ENCODE peak calls at places on chromosomes 13 and 19, in four cellular contexts. I is choroid plexus epithelial cell, A is lower lobe of right lung, F is thoracic aorta. E is an unnamed sample.

GRCh38 chr19:48772503-48772953 is 17.2 kb downstream of the FGF21 start:
- DNase-seq in I (peak; percentile 28), A (no peak), F (no peak), E (no peak)

GRCh38 chr13:110925023-110925608 is 10.2 kb upstream of the ANKRD10 start:
- DNase-seq in I (peak; percentile 26), A (no peak), F (no peak), E (no peak)

GRCh38 chr13:22837980-22838615 is 342.7 kb upstream of the SGCG start:
- DNase-seq in I (no peak), A (no peak), F (no peak), E (no peak)

GRCh38 chr13:112740502-112741131 is 50.8 kb downstream of the ATP11A start:
- DNase-seq in I (peak; percentile 80), A (no peak), F (no peak), E (peak; percentile 83)

GRCh38 chr13:79799049-79799448 is 318.1 kb downstream of the NDFIP2 start:
- DNase-seq in I (no peak), A (no peak), F (no peak), E (no peak)

GRCh38 chr19:58569943-58570670 is 3.0 kb downstream of the MZF1 start:
- DNase-seq in I (no peak), A (no peak), F (no peak), E (peak; percentile 69)

GRCh38 chr13:80199067-80199466 is 141.9 kb downstream of the SPRY2 start:
- DNase-seq in I (no peak), A (no peak), F (no peak), E (no peak)

GRCh38 chr13:29922896-29923295 is 72.5 kb upstream of the UBL3 start:
- DNase-seq in I (peak; percentile 60), A (no peak), F (no peak), E (no peak)

GRCh38 chr13:44321961-44322360 is 51.7 kb upstream of the SERP2 start:
- DNase-seq in I (no peak), A (no peak), F (no peak), E (no peak)

GRCh38 chr19:37077929-37078716 is at the start of gene ZNF420:
- DNase-seq in I (peak; percentile 97), A (peak; percentile 96), F (peak; percentile 73), E (peak; percentile 94)

GRCh38 chr19:13007292-13008045 is 12.2 kb downstream of the NFIX start:
- DNase-seq in I (no peak), A (peak; percentile 89), F (no peak), E (peak; percentile 94)

GRCh38 chr19:34310494-34310981 is 54.5 kb upstream of the GPI start:
- DNase-seq in I (no peak), A (no peak), F (no peak), E (no peak)

GRCh38 chr19:29510701-29511265 is 15.0 kb upstream of the VSTM2B start:
- DNase-seq in I (no peak), A (peak; percentile 26), F (no peak), E (no peak)

GRCh38 chr19:55253264-55253663 is 5.6 kb downstream of the PPP6R1 start:
- DNase-seq in I (no peak), A (no peak), F (no peak), E (no peak)

GRCh38 chr13:106393776-106394175 is 141.7 kb downstream of the EFNB2 start:
- DNase-seq in I (no peak), A (no peak), F (no peak), E (no peak)

GRCh38 chr13:61350351-61350750 is 65.3 kb downstream of the PCDH20 start:
- DNase-seq in I (no peak), A (no peak), F (no peak), E (no peak)

GRCh38 chr19:44664976-44665375 is 6.3 kb upstream of the CEACAM19 start:
- DNase-seq in I (no peak), A (no peak), F (no peak), E (no peak)

GRCh38 chr19:18594096-18594823 is 5.7 kb downstream of the REX1BD start:
- DNase-seq in I (peak; percentile 85), A (peak; percentile 76), F (no peak), E (no peak)
- H3K4me3 ChIP-seq in I (peak overlapping the region; percentile 32), A (peak overlapping the region; percentile 43), F (peak overlapping the region; percentile 74), E (peak overlapping the region; percentile 42)

GRCh38 chr19:15456871-15457700 is 7.3 kb downstream of the RASAL3 start:
- DNase-seq in I (no peak), A (no peak), F (no peak), E (no peak)
- H3K4me3 ChIP-seq in I (no peak overlapping the region), A (no peak overlapping the region), F (peak overlapping the region; percentile 27), E (peak overlapping the region; percentile 43)

DNA sequence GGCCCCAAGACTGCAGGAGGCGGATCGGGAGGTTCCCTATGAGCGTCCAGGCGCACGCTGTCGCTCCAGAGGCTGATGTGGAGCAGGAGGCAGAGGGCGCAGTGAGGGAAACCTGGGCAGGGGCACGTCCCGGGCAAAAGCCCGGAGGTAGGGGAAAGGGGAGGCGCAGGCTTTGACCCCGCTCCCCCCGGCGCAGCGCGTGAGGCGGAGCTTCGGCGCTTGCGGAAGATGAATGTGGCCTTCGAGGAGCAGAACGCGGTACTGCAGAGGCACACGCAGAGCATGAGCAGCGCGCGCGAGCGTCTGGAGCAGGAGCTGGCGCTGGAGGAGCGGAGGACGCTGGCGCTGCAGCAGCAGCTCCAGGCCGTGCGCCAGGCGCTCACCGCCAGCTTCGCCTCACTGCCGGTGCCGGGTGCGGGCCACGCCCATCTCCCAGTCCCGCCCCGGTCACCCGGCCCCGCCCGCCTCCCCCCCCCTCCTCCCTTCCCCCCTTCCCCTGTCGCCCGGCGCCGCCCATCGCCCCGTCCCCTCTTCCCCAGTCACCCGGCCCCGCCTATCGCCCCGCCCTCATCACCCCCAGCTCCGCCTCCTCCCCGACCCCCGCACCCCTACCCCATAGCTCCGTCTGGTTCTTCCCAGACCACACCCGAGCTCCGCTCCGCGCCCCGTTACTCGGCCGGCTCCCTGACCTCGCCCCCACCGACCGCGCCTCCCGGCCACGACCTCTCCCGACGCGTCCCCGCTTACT is 4.1 kb downstream of the HMG20B start:
- DNase-seq in I (peak; percentile 69), A (no peak), F (no peak), E (peak; percentile 71)
- H3K4me3 ChIP-seq in I (peak overlapping the region; percentile 35), A (peak overlapping the region; percentile 34), F (peak overlapping the region; percentile 56), E (peak overlapping the region; percentile 40)

GRCh38 chr19:42324655-42325307 is 654 bp upstream of the MEGF8 start:
- DNase-seq in I (no peak), A (no peak), F (no peak), E (no peak)
- H3K4me3 ChIP-seq in I (no peak overlapping the region), A (peak overlapping the region; percentile 98), F (peak overlapping the region; percentile 88), E (peak overlapping the region; percentile 92)

GRCh38 chr19:18853755-18854427 is 22.1 kb downstream of the UPF1 start:
- DNase-seq in I (no peak), A (no peak), F (no peak), E (no peak)

GRCh38 chr19:18855647-18856384 is 24.1 kb downstream of the UPF1 start:
- DNase-seq in I (no peak), A (no peak), F (no peak), E (no peak)

GRCh38 chr19:18857223-18857622 is 25.5 kb downstream of the UPF1 start:
- DNase-seq in I (no peak), A (no peak), F (no peak), E (no peak)

GRCh38 chr19:18856385-18857126 is 24.8 kb downstream of the UPF1 start:
- DNase-seq in I (peak; percentile 76), A (no peak), F (no peak), E (no peak)

DNA sequence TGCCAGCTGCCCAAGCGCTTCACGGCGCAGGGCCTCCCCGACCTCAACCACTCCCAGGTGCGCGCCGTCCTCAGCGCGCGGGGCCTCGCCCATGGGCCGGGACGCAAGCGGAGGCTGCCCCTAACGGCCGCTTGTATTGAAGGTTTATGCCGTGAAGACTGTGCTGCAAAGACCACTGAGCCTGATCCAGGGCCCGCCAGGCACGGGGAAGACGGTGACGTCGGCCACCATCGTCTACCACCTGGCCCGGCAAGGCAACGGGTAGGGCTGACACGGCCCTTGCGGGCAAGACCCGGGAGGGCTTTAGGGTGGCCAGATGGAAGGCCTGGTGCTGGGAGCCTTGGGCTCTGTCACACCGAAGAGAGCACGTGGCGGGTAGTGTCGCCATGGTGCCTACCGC is 23.2 kb downstream of the UPF1 start:
- DNase-seq in I (no peak), A (peak; percentile 41), F (no peak), E (no peak)
- H3K4me3 ChIP-seq in I (no peak overlapping the region), A (no peak overlapping the region), F (no peak overlapping the region), E (no peak overlapping the region)

GRCh38 chr13:99258946-99259345 is 767 bp upstream of the GPR18 start:
- DNase-seq in I (no peak), A (no peak), F (no peak), E (no peak)

GRCh38 chr13:99260216-99260615 is 2.0 kb upstream of the GPR18 start:
- DNase-seq in I (no peak), A (no peak), F (no peak), E (no peak)

GRCh38 chr13:99256709-99257108 is 1.5 kb downstream of the GPR18 start:
- DNase-seq in I (peak; percentile 79), A (no peak), F (no peak), E (no peak)

GRCh38 chr13:99257291-99257690 is 888 bp downstream of the GPR18 start:
- DNase-seq in I (no peak), A (no peak), F (no peak), E (no peak)

GRCh38 chr13:99258210-99258860 is at the start of gene GPR18:
- DNase-seq in I (no peak), A (no peak), F (no peak), E (no peak)
- H3K4me3 ChIP-seq in I (no peak within 1 kb of the TSS), A (peak within 1 kb of the TSS; percentile 20), F (no peak within 1 kb of the TSS), E (no peak within 1 kb of the TSS)

DNA sequence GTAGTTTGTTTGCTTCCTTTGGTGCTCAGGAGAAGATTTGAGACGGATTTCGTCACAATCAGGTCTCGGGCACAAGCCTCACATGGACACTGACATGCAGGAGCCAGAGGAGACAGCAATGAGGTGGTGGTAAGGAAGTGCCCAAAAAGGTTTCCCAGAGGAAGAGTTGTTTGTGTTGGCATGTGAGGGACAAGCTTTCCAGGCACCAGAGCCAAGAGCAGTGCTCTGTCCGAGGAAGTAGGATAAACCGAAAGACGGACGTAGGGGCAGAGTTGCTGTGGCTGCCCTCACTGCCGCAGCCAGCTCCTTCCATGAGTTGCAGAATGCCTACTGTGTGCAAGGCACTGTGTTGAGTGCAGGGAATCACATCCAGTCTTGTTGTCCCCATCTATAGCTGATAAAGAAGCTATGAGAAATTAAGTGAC is 27.7 kb downstream of the SAE1 start:
- DNase-seq in I (no peak), A (no peak), F (no peak), E (no peak)
- H3K4me3 ChIP-seq in I (no peak overlapping the region), A (peak overlapping the region; percentile 3), F (peak overlapping the region; percentile 28), E (peak overlapping the region; percentile 4)

GRCh38 chr19:41399091-41399490 is 1.5 kb downstream of the BCKDHA start:
- DNase-seq in I (no peak), A (no peak), F (no peak), E (no peak)
- H3K4me3 ChIP-seq in I (no peak overlapping the region), A (peak overlapping the region; percentile 76), F (peak overlapping the region; percentile 95), E (peak overlapping the region; percentile 96)